ENCODE peak calls at places on chromosomes 12 and 14, in four cellular contexts. D is aorta, Z is colonic mucosa, S is psoas muscle. J is an unnamed sample. For H3K27me3 and H3K36me3, the result is how much of the 10 kb centered on the place peaks cover.

GRCh38 chr14:105473677-105474477 is 744 bp upstream of the CRIP2 start:
- DNase-seq in D (peak), S (peak), Z (peak), J (peak)

GRCh38 chr14:58151701-58152568 is at the start of gene ARMH4:
- DNase-seq in D (peak), S (peak), Z (peak), J (peak)

GRCh38 chr14:87231336-87232026 is 761.5 kb downstream of the GALC start:
- DNase-seq in S (no peak), D (no peak), Z (no peak), J (no peak)

GRCh38 chr12:77239617-77240016 is 174.2 kb upstream of the E2F7 start:
- DNase-seq in D (no peak), S (no peak), Z (no peak), J (no peak)

GRCh38 chr12:120041386-120042231 is 52.6 kb downstream of the BICDL1 start:
- DNase-seq in S (no peak), Z (no peak), D (no peak), J (no peak)

GRCh38 chr12:64389154-64389553 is 1.4 kb downstream of the C12orf56 start:
- DNase-seq in D (no peak), S (no peak), Z (no peak), J (no peak)

GRCh38 chr12:78793491-78793890 is 71.1 kb upstream of the SYT1 start:
- DNase-seq in D (no peak), Z (no peak), S (no peak), J (no peak)

GRCh38 chr12:1443421-1444141 is 150.8 kb downstream of the FBXL14 start:
- DNase-seq in S (no peak), Z (no peak), D (no peak), J (no peak)

GRCh38 chr12:1873531-1874149 is 44.8 kb downstream of the CACNA2D4 start:
- DNase-seq in D (no peak), Z (peak), S (no peak), J (no peak)

GRCh38 chr12:1518763-1519516 is 75.4 kb downstream of the FBXL14 start:
- DNase-seq in D (no peak), Z (no peak), S (no peak), J (no peak)

GRCh38 chr12:57518920-57519757 is 1.2 kb downstream of the DDIT3 start:
- DNase-seq in S (peak), D (no peak), Z (peak), J (peak)

GRCh38 chr14:21825147-21825743 is 151.6 kb upstream of the OR4E1 start:
- DNase-seq in Z (no peak), D (no peak), S (no peak), J (peak)

GRCh38 chr12:57049890-57050289 is at the start of gene MYO1A:
- DNase-seq in D (no peak), S (no peak), Z (peak), J (no peak)

GRCh38 chr12:113065126-113066007 is 8.8 kb downstream of the DTX1 start:
- DNase-seq in D (no peak), Z (no peak), S (no peak), J (no peak)

DNA sequence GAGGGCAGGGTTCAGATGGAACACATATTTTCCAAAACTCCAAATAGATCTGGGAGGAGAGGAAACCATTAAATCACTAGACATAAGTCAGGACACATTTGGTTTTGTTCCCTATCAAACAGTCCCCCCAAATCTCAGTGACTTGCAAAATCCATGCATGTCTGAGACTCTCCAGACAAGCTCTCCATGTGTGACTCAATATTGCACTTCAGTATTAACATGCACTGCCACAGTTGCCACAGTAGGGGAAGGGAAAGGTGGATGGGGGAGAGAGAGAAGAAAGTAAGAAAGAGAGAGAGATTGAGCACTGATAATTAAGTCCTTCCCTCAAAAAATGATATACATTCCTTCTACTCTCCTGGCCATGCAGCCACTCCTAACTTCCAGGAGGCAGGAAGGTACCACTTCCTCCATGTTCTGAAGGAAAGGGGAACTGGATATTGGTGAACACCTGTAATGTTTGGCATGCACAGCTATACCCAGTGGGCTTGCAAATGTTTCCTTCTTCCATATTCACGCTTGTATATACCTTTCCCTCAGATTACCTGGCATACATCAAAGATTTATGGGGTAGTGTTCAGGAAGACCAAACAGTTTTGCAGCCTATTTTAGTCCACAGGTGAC is 310.0 kb downstream of the ZFP36L1 start:
- DNase-seq in S (no peak), D (no peak), Z (no peak), J (no peak)
- H3K27me3 ChIP-seq in S (under half), D (under half), Z (under half), J (under half)

GRCh38 chr12:41998451-41998850 is 146.2 kb downstream of the GXYLT1 start:
- DNase-seq in D (no peak), S (no peak), Z (no peak), J (no peak)
- H3K36me3 ChIP-seq in D (under half), S (under half), Z (under half), J (under half)

DNA sequence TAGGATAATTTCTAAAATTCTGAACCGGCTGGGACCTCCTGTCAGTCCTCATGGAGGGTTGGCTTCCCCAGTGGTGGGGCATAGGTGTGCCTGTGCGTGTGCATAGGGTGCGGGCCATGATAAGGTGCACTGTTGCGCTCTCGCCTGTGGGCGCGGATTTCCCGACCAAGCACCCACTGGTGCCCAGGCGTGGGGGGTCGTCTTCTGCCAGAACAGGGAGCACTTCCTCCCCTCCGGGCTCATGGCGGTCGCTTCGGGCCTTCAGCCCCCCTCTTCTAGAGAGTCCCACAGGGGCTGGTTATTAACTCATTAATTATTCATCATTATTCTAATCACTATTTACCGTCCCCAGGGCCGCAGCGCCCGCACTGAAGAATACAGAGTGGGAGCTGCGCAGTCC is 2.8 kb downstream of the C1QL4 start:
- DNase-seq in D (no peak), Z (no peak), S (no peak), J (peak)
- H3K27me3 ChIP-seq in D (under half), Z (under half), S (under half), J (under half)

DNA sequence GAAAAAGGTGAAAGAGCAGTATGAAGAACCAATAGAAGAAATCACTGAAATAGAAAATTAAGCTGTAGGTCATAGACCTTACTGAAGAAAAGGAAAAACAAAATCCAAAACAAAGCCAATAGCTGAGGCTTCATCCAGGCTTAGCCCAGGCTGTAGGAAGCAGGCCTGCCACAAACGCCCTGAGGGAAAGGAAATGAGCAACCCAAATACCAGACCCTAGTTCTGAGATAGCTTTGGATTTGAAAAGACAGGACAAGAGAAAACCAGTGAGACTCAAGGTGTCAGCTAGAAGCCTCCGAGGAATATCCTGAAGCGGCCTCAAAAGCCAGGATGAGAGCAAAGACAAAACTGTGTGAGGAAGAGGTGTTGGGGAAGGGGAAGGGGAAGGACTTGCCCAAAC is 79.2 kb downstream of the FERMT2 start:
- DNase-seq in S (no peak), D (no peak), Z (no peak), J (no peak)
- H3K36me3 ChIP-seq in S (under half), D (under half), Z (under half), J (under half)

GRCh38 chr12:9742665-9743064 is 9.8 kb upstream of the CLECL1 start:
- DNase-seq in S (no peak), D (no peak), Z (no peak), J (no peak)

GRCh38 chr12:9750276-9751203 is 10.2 kb downstream of the CD69 start:
- DNase-seq in D (no peak), Z (peak), S (no peak), J (peak)

GRCh38 chr12:9740109-9740750 is 7.3 kb upstream of the CLECL1 start:
- DNase-seq in S (no peak), Z (no peak), D (no peak), J (no peak)

GRCh38 chr12:9741726-9742125 is 8.8 kb upstream of the CLECL1 start:
- DNase-seq in S (no peak), Z (no peak), D (no peak), J (no peak)

DNA sequence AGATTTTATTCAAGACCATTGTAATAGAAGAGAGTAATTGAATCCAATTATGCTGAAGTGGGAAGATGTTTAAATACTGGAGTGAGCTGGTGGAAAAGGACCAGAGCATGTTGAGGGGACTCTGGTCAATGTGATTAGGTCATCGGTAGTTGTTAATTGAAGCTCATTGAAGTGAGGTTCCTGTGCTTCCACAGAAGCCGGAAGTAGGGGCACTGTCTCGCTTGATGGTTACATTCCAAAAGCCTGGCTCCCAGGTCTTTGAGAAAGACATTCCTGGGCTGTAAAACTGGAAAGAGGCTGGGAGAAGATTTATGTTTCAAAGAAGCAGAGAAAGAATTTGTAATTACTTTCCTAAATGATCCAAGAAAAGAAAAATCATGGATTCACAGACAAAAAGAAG is 12.3 kb upstream of the CLECL1 start:
- DNase-seq in D (no peak), Z (no peak), S (no peak), J (no peak)
- H3K27me3 ChIP-seq in D (under half), Z (under half), S (under half), J (under half)

J was measured in HAP-1.